ENCODE peak calls at places on chromosomes 11 and 22, in seven cellular contexts. G is fibroblast of lung; M is activated naive CD4-positive, alpha-beta T cell; O is activated CD4-positive, alpha-beta T cell treated with anti-CD3 and anti-CD28 coated beads, Interleukin-2, amount 50 U/mL, for 24 hours; H is activated CD8-positive, alpha-beta memory T cell treated with anti-CD3 and anti-CD28 coated beads, Interleukin-2, amount 10 ng/mL, durations not matched to agents 7 days and 5 days; C is activated naive CD8-positive, alpha-beta T cell treated with anti-CD3 and anti-CD28 coated beads, Interleukin-2, amount 50 U/mL, for 24 hours; R is RWPE2. U is an unnamed sample.
A peak's percentile ranks its signal among the peaks of the same experiment; 100 is the strongest.

GRCh38 chr11:16193897-16194381 is 162.4 kb downstream of the SOX6 start:
- DNase-seq in R (no peak), M (no peak), G (no peak), O (no peak), H (no peak), C (no peak), U (no peak)

GRCh38 chr11:19160839-19161238 is 40.9 kb downstream of the CSRP3 start:
- DNase-seq in H (no peak), G (peak; percentile 2), C (no peak), O (no peak), M (no peak), R (no peak), U (peak; percentile 24)

GRCh38 chr11:15123849-15124248 is 9.1 kb downstream of the INSC start:
- DNase-seq in H (no peak), C (no peak), M (no peak), G (peak; percentile 65), R (no peak), O (no peak), U (peak; percentile 95)

GRCh38 chr11:2276280-2276998 is 6.1 kb upstream of the ASCL2 start:
- DNase-seq in C (no peak), H (no peak), M (no peak), G (no peak), O (no peak), R (no peak), U (no peak)

GRCh38 chr22:18056802-18057474 is 20.9 kb upstream of the PEX26 start:
- DNase-seq in G (no peak), H (peak; percentile 63), R (no peak), C (no peak), O (no peak), M (no peak), U (no peak)

GRCh38 chr11:79249341-79249993 is 191.4 kb downstream of the TENM4 start:
- DNase-seq in G (no peak), C (no peak), R (no peak), O (no peak), H (no peak), M (no peak), U (peak; percentile 1)

GRCh38 chr11:117997436-117998200 is 11.4 kb downstream of the IL10RA start:
- DNase-seq in M (no peak), R (peak; percentile 7), C (peak; percentile 32), O (no peak), G (no peak), H (peak; percentile 63), U (no peak)

GRCh38 chr11:129853508-129854228 is 38.0 kb downstream of the TMEM45B start:
- DNase-seq in O (no peak), G (peak; percentile 56), M (no peak), H (peak; percentile 81), R (peak; percentile 94), C (peak; percentile 24), U (peak; percentile 16)

GRCh38 chr11:60500276-60500935 is 7.8 kb downstream of the MS4A12 start:
- DNase-seq in R (no peak), O (no peak), H (no peak), G (no peak), C (no peak), M (no peak), U (no peak)

GRCh38 chr11:64844330-64845124 is at the start of gene CDC42BPG:
- DNase-seq in C (peak; percentile 71), M (no peak), R (peak; percentile 92), G (peak; percentile 58), H (peak; percentile 79), O (no peak), U (peak; percentile 61)